ENCODE peak calls at places on chromosomes 3 and 15, in four cellular contexts. A is K562, W is HCT116, H is H1. P is an unnamed sample.

GRCh38 chr3:97817965-97818364 is 3.8 kb upstream of the CRYBG3 start:
- DNase-seq in W (no peak), A (no peak), H (no peak), P (no peak)

GRCh38 chr3:11386413-11387155 is 114.4 kb downstream of the ATG7 start:
- DNase-seq in W (no peak), H (no peak), A (no peak), P (peak)

GRCh38 chr15:39887832-39888231 is 32.2 kb downstream of the GPR176 start:
- DNase-seq in W (peak), A (no peak), H (no peak), P (peak)

GRCh38 chr15:64749167-64749566 is 26.2 kb downstream of the RBPMS2 start:
- DNase-seq in A (no peak), H (no peak), W (no peak), P (no peak)

GRCh38 chr3:125160911-125161371 is 51.6 kb downstream of the SLC12A8 start:
- DNase-seq in A (no peak), W (no peak), H (no peak), P (peak)

GRCh38 chr15:64004582-64004981 is 41.7 kb downstream of the DAPK2 start:
- DNase-seq in H (no peak), A (peak), W (peak), P (no peak)

GRCh38 chr3:181752202-181752671 is 40.5 kb downstream of the SOX2 start:
- DNase-seq in W (no peak), A (no peak), H (no peak), P (no peak)

GRCh38 chr3:94887056-94887455 is 824.2 kb downstream of the NSUN3 start:
- DNase-seq in A (no peak), H (no peak), W (no peak), P (no peak)

GRCh38 chr3:88986834-88987233 is 120.6 kb upstream of the EPHA3 start:
- DNase-seq in A (no peak), W (no peak), H (no peak), P (no peak)

GRCh38 chr3:76490064-76490463 is 549.8 kb upstream of the ROBO2 start:
- DNase-seq in W (no peak), H (no peak), A (no peak), P (no peak)

GRCh38 chr3:52455283-52456168 is at the start of gene NISCH:
- DNase-seq in A (peak), W (peak), H (no peak), P (peak)

GRCh38 chr3:195443391-195443989 is 670 bp upstream of the ACAP2 start:
- DNase-seq in W (no peak), A (no peak), H (no peak), P (no peak)

GRCh38 chr3:108985844-108986243 is 32.2 kb upstream of the GUCA1C start:
- DNase-seq in A (no peak), W (peak), H (no peak), P (no peak)

GRCh38 chr15:23532019-23532418 is 33.5 kb upstream of the MKRN3 start:
- DNase-seq in H (no peak), A (no peak), W (no peak), P (no peak)

GRCh38 chr3:197516517-197516889 is 39.3 kb downstream of the BDH1 start:
- DNase-seq in H (no peak), W (peak), A (peak), P (peak)

GRCh38 chr15:28107111-28107893 is 8.2 kb upstream of the OCA2 start:
- DNase-seq in H (no peak), W (no peak), A (no peak), P (peak)

GRCh38 chr3:66115858-66116654 is 77.3 kb upstream of the MAGI1 start:
- DNase-seq in W (peak), H (peak), A (no peak), P (peak)

GRCh38 chr3:29138171-29138570 is 142.7 kb upstream of the RBMS3 start:
- DNase-seq in W (no peak), H (no peak), A (no peak), P (no peak)

GRCh38 chr15:48955967-48956366 is 7.8 kb downstream of the SHC4 start:
- DNase-seq in W (no peak), A (no peak), H (no peak), P (no peak)

GRCh38 chr3:192929146-192929545 is 11.5 kb upstream of the MB21D2 start:
- DNase-seq in W (no peak), H (no peak), A (no peak), P (no peak)

GRCh38 chr15:37135225-37135624 is 34.9 kb upstream of the MEIS2 start:
- DNase-seq in W (peak), A (peak), H (no peak), P (peak)

GRCh38 chr15:61115679-61116078 is 113.4 kb downstream of the RORA start:
- DNase-seq in W (no peak), H (no peak), A (no peak), P (no peak)

GRCh38 chr3:46187876-46188275 is 20.2 kb downstream of the CCR1 start:
- DNase-seq in A (no peak), H (no peak), W (peak), P (no peak)

GRCh38 chr15:51076898-51077564 is 17.7 kb downstream of the TNFAIP8L3 start:
- DNase-seq in W (no peak), A (no peak), H (no peak), P (no peak)

GRCh38 chr3:146446026-146446425 is 23.3 kb downstream of the PLSCR2 start:
- DNase-seq in H (no peak), W (no peak), A (no peak), P (no peak)

GRCh38 chr3:15647629-15648167 is 46.2 kb downstream of the BTD start:
- DNase-seq in A (no peak), W (no peak), H (no peak), P (peak)

GRCh38 chr3:122021811-122022401 is at the start of gene ILDR1:
- DNase-seq in H (peak), A (peak), W (peak), P (no peak)

GRCh38 chr15:31020542-31020941 is 29.1 kb upstream of the MTMR10 start:
- DNase-seq in A (no peak), H (no peak), W (no peak), P (peak)

GRCh38 chr3:38588276-38588971 is 61.1 kb downstream of the SCN5A start:
- DNase-seq in W (no peak), A (no peak), H (no peak), P (no peak)

GRCh38 chr3:112127522-112128494 is 5.2 kb downstream of the GCSAM start:
- DNase-seq in H (no peak), W (no peak), A (no peak), P (no peak)

GRCh38 chr15:83057660-83058376 is 9.2 kb downstream of the BTBD1 start:
- DNase-seq in H (no peak), A (no peak), W (no peak), P (no peak)

GRCh38 chr15:83057002-83057401 is 10.1 kb downstream of the BTBD1 start:
- DNase-seq in H (no peak), W (no peak), A (no peak), P (no peak)

GRCh38 chr15:83053151-83053550 is 13.9 kb downstream of the BTBD1 start:
- DNase-seq in A (no peak), W (no peak), H (no peak), P (peak)
- H3K27ac ChIP-seq in A (no peak), W (no peak), H (no peak), P (peak)

GRCh38 chr3:72872183-72872582 is 15.7 kb upstream of the GXYLT2 start:
- DNase-seq in W (no peak), A (no peak), H (no peak), P (no peak)
- H2AFZ ChIP-seq in W (no peak), A (no peak), H (no peak), P (no peak)

GRCh38 chr15:80578871-80579270 is 116.2 kb upstream of the ABHD17C start:
- DNase-seq in H (no peak), W (no peak), A (no peak), P (no peak)
- TF ChIP-seq POLR2A in H (no peak), W (no peak), A (no peak), P (no peak)

DNA sequence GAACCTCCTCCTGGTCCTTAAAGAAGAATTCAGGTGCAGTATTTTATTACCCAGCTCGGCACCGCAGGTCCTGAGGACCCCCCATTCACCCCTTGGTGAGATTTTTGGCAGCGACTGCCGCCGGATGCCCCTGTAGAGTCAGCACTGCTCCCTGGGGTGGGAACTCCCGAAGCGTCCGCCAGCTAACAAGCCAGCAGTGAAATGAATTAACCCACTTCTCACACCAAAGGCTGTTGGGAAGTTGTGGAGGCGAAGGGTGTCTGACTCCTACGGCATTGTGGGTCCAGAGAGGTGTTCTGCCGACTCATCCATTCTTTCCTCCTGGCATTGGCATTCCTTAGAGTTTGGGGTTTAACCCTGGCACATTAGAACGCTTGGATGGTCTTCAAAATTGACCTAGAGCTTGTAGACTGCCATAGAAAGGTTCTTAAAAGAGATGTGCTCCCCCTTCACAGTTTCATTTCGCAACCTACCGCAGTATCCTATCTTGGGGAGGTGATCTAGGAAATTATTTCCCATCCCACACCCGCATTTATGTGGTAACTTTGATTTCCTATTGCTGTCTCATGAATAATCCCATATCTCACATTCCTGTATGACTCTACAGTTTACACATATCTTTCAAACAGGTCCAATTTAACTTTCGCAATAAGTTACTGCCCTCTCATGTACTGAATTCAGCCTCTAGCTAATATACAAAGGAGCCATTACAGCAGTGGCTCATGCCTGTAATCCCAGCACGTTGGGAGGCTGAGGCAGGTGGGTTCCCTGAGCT is 879 bp upstream of the EIF5A2 start:
- DNase-seq in W (no peak), H (no peak), A (no peak), P (peak)
- H3K27ac ChIP-seq in W (peak), H (no peak), A (peak), P (no peak)

GRCh38 chr3:58473275-58473674 is 18.6 kb upstream of the KCTD6 start:
- DNase-seq in H (no peak), W (no peak), A (no peak), P (no peak)
- H2AFZ ChIP-seq in H (no peak), W (no peak), A (no peak), P (no peak)

GRCh38 chr3:4986175-4986610 is 7.0 kb downstream of the BHLHE40 start:
- DNase-seq in W (no peak), H (no peak), A (no peak), P (no peak)

GRCh38 chr3:4986611-4987373 is 7.6 kb downstream of the BHLHE40 start:
- DNase-seq in H (peak), A (peak), W (peak), P (peak)

GRCh38 chr3:4984511-4984864 is 5.3 kb downstream of the BHLHE40 start:
- DNase-seq in H (no peak), A (no peak), W (no peak), P (no peak)

GRCh38 chr3:4983739-4984510 is 4.7 kb downstream of the BHLHE40 start:
- DNase-seq in H (no peak), A (peak), W (peak), P (peak)

DNA sequence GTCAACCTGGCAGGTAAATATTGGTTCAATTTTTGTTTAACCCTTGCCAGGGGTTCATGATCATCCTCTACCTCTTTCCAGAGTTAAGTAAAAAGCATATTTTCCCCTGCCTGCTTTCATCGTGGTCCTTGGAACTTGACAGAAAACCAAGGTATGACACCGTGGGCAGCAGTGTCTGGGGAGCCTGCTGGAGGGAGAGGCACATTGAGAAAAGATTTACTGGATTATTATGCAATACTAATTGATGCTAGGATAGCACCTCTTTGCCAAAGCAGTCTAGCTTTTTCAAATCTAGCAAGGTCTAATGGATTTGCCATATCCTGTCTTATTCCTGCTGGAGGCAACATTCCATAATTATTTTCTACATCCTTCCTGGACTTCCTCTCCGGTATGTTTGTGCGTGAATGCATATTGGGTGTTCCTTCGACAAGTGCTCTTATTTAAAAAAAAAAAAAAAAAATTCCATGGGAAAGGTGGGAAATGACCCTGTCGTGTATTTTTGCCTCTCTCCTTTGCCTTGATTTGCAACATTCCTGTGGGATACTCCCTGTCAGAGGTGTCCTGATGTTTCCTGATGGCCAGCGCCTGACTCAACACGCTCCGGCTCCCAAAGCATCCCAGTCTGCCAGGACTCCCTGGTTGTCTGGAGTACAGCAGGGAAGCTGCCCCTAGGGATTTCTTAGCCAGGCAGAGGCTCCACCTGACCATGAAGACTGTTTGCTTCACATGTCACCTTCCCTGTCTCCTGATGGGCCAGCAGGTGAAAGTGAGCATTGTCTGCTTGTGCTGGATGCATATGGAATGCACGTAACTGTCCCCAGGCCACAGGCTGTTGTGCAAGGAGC is 6.3 kb downstream of the BHLHE40 start:
- DNase-seq in W (peak), A (no peak), H (no peak), P (peak)
- TF ChIP-seq POLR2A in W (no peak), A (peak), H (no peak), P (no peak)

DNA sequence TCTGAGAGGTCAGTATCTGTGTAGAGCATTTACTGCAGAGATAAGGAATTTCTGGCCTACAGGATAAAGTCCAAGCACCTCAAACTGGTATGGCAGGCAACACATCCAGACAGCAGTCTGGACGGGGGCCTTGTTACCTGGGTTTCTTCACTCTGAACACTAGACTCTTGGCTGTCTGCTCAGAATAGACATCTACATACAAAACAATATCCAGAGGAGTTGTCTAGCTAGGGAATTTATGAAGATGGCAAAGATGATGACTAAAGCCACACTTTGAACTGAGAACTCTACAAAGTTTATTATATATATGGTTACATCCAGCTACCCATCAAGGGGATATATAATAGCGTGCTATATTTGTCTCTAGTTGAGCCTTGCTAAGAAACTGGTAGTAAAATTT is 42.1 kb upstream of the CLRN1 start:
- DNase-seq in H (no peak), W (no peak), A (no peak), P (no peak)
- H3K27ac ChIP-seq in H (no peak), W (no peak), A (no peak), P (no peak)

DNA sequence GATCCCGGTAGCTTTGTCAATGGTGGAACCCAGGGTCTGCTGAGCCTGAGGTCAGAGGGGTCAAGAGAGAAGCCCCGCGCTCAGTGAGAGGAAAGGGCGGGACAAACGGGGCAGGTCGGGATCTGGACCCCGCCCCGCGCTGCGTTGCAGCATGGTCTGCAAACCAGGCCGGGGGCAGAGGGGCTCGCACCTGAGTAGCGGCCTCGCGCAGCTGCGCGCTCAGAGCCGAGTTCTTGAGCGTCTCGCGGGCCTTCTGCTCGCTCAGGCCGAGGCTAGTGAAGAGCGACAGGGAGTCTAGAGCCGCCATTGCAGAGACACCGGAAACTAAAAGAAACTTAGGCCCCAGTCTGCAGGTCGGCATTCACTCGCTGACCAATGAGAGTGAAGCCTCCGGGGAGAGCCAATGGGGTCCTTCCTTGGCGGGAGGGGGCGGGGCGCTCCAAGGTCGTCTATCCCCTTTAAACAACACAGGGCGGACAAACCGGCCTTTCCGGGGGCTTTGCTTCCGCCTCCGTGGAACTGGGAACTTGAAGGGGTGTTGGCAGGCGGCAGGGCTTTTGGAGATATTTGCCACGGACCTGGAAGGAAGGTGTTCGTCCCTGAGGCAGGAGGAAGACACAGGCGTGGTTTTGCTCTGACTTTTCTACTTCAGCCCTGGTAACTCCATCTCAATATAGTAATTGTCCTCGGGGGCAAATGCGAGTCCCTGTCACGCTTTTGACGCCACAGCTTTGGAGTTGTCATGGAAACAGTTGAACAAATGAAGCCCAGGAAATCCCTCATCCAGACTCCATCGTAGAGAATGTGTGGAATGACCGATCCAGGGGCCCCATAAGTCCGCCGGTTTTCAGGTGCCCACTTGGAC is at the start of gene QARS1:
- DNase-seq in A (peak), H (peak), W (peak), P (peak)
- H2AFZ ChIP-seq in A (peak), H (peak), W (peak), P (peak)

DNA sequence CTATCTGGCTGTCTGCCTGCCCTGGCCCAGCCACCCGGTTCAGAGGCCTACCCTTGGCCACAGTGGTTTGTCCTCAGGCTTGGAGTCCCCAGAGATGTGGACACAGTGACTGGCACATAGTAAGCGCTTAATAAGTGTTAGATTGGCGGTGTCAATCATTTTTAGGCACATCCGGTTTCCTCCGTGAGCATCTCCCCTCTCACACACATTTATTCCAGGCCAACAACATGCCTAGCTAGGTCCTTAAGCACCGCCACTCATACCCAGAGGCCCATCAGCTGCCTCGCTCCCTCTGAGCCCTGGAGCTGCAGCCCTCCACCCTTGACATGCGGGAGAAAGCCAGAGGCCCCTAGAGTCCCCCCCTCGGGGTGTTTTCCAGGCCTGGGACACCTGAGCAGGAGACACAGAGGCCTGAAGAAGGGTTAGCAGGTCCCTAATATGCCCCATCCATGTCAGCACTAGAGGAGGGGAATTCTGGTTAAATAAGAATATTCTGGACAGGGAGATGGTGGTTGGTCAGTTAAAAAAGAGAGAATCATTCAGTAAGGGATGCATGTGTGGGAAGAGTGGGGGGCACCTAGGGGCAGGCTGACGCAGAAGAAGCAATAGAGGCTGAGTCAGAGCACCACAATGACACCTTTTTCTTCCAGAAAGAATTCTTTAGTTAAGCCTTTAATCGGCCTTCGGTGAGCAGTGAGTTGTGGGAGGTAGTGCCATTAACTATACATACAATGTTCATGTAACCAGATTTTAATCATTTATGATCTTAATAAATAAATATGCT is 22.3 kb downstream of the NR2F2 start:
- DNase-seq in A (no peak), W (no peak), H (no peak), P (peak)
- TF ChIP-seq POLR2A in A (no peak), W (no peak), H (no peak), P (no peak)

P was measured in endothelial cell of umbilical vein.